ENCODE peak calls at places on chromosomes 13 and 19, in four cellular contexts. O, L, W and K are unnamed samples.

GRCh38 chr19:23673132-23673531 is 13.9 kb downstream of the ZNF675 start:
- DNase-seq in O (no peak), L (no peak), W (no peak), K (no peak)

GRCh38 chr13:39462456-39462855 is 140.5 kb downstream of the LHFPL6 start:
- DNase-seq in L (no peak), O (no peak), W (no peak), K (no peak)

GRCh38 chr13:114097893-114098688 is 34.3 kb downstream of the RASA3 start:
- DNase-seq in W (no peak), L (no peak), O (peak), K (peak)

GRCh38 chr13:89061821-89062220 is 1390.7 kb downstream of the SLITRK5 start:
- DNase-seq in W (no peak), O (no peak), L (no peak), K (no peak)

GRCh38 chr19:57398868-57399267 is 9.2 kb downstream of the ZNF548 start:
- DNase-seq in W (no peak), O (no peak), L (no peak), K (no peak)

GRCh38 chr19:30349131-30349730 is 23.0 kb upstream of the ZNF536 start:
- DNase-seq in L (no peak), O (no peak), W (no peak), K (peak)

GRCh38 chr19:12786149-12786870 is 5.0 kb upstream of the JUNB start:
- DNase-seq in L (no peak), O (peak), W (no peak), K (no peak)

GRCh38 chr13:26941345-26942174 is 181.0 kb upstream of the GPR12 start:
- DNase-seq in L (no peak), W (no peak), O (no peak), K (no peak)

GRCh38 chr13:55783841-55784240 is 1356.9 kb upstream of the PRR20A start:
- DNase-seq in W (no peak), O (no peak), L (no peak), K (no peak)

GRCh38 chr13:43475135-43475534 is 311.6 kb downstream of the ENOX1 start:
- DNase-seq in L (no peak), W (no peak), O (no peak), K (no peak)

GRCh38 chr13:66216723-66217122 is 1013.4 kb downstream of the PCDH9 start:
- DNase-seq in W (no peak), O (no peak), L (no peak), K (no peak)

GRCh38 chr13:90623318-90624011 is 724.0 kb upstream of the MIR17HG start:
- DNase-seq in W (no peak), L (no peak), O (no peak), K (no peak)

GRCh38 chr13:107534548-107534947 is 680.8 kb downstream of the LIG4 start:
- DNase-seq in O (no peak), L (no peak), W (no peak), K (no peak)

GRCh38 chr13:20399515-20399914 is 126.1 kb downstream of the CRYL1 start:
- DNase-seq in W (no peak), O (no peak), L (no peak), K (no peak)

GRCh38 chr19:2014731-2015610 is 543 bp downstream of the BTBD2 start:
- DNase-seq in L (no peak), O (peak), W (peak), K (peak)

GRCh38 chr19:33497778-33498175 is 23.8 kb downstream of the PEPD start:
- DNase-seq in W (no peak), O (peak), L (no peak), K (no peak)

GRCh38 chr19:13004273-13004672 is 9.0 kb downstream of the NFIX start:
- DNase-seq in W (no peak), L (no peak), O (no peak), K (no peak)

GRCh38 chr19:29529646-29530548 is 4.1 kb downstream of the VSTM2B start:
- DNase-seq in L (no peak), W (no peak), O (peak), K (peak)

GRCh38 chr19:58554494-58555368 is at the start of gene CHMP2A:
- DNase-seq in O (peak), L (peak), W (peak), K (peak)

GRCh38 chr19:14147797-14148605 is 11.6 kb upstream of the ASF1B start:
- DNase-seq in O (peak), W (peak), L (no peak), K (peak)

GRCh38 chr19:1648926-1649541 is 3.4 kb downstream of the TCF3 start:
- DNase-seq in O (no peak), W (no peak), L (no peak), K (no peak)

GRCh38 chr19:54207908-54208783 is 7.5 kb downstream of the RPS9 start:
- DNase-seq in L (peak), O (no peak), W (peak), K (no peak)

GRCh38 chr13:94209110-94209509 is 270.4 kb downstream of the DCT start:
- DNase-seq in W (no peak), L (no peak), O (no peak), K (no peak)

GRCh38 chr13:92436927-92437326 is 789.7 kb upstream of the GPC6 start:
- DNase-seq in L (no peak), W (no peak), O (no peak), K (no peak)

GRCh38 chr13:54368387-54368786 is 1339.8 kb downstream of the OLFM4 start:
- DNase-seq in O (no peak), W (no peak), L (no peak), K (no peak)

GRCh38 chr19:56133858-56134654 is 7.0 kb upstream of the ZNF444 start:
- DNase-seq in L (no peak), O (no peak), W (no peak), K (no peak)

GRCh38 chr13:94419304-94419943 is 60.1 kb downstream of the DCT start:
- DNase-seq in O (no peak), L (no peak), W (no peak), K (no peak)

GRCh38 chr13:109256866-109257760 is 529.3 kb downstream of the IRS2 start:
- DNase-seq in L (no peak), O (no peak), W (no peak), K (no peak)

DNA sequence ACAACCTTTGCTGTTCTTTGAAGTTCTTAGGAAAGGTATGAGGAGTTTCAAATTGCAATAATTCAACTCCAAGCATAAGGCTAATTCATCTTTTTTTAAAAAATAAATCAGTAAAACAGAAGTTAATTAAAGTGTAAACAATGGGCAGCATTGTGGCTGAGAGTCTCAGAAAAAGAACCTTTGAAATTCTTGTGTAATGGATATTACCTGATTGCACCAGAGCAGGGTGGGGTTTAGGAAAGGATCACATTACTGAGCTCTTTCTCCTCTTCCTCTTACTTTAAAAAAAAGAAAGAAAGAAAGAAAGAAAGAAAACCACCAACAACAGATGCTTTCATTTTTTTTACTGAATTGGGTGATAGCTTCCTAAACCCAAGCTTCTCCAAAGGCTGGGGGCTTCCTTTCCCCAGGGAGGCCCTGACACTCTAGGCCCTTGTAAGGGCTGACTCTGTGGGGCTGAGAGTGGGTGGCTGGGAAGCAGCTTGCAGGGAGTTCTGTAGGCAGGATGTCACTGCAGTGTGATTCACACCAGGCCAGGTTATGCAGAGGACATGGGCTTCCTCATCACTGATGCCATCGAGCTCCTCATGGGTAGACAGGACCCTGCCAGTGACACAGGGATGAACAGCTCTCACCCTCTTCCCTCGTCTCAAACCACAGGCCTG is 564.5 kb downstream of the FGF9 start:
- DNase-seq in L (no peak), W (no peak), O (no peak), K (no peak)
- TF ChIP-seq USF1 in L (no peak), W (no peak), O (no peak), K (no peak)

GRCh38 chr19:47510516-47511127 is 4.2 kb downstream of the NAPA start:
- DNase-seq in L (no peak), W (no peak), O (no peak), K (no peak)

GRCh38 chr19:47509170-47509847 is 5.6 kb downstream of the NAPA start:
- DNase-seq in W (no peak), O (no peak), L (no peak), K (no peak)

GRCh38 chr19:47508721-47509120 is 6.1 kb downstream of the NAPA start:
- DNase-seq in L (no peak), O (no peak), W (no peak), K (no peak)

GRCh38 chr19:47511128-47511517 is 3.7 kb downstream of the NAPA start:
- DNase-seq in L (no peak), W (no peak), O (no peak), K (no peak)

GRCh38 chr19:47509973-47510372 is 4.9 kb downstream of the NAPA start:
- DNase-seq in L (no peak), W (no peak), O (no peak), K (no peak)
- TF ChIP-seq USF1 in L (no peak), W (no peak), O (no peak), K (no peak)

GRCh38 chr13:36028359-36028758 is 102.8 kb downstream of the DCLK1 start:
- DNase-seq in W (no peak), O (no peak), L (no peak), K (no peak)

GRCh38 chr13:36031490-36031889 is 99.7 kb downstream of the DCLK1 start:
- DNase-seq in L (no peak), O (no peak), W (no peak), K (no peak)

GRCh38 chr13:36026556-36026955 is 104.6 kb downstream of the DCLK1 start:
- DNase-seq in O (no peak), W (no peak), L (no peak), K (no peak)

GRCh38 chr13:36030670-36031331 is 100.4 kb downstream of the DCLK1 start:
- DNase-seq in O (peak), L (no peak), W (no peak), K (no peak)

DNA sequence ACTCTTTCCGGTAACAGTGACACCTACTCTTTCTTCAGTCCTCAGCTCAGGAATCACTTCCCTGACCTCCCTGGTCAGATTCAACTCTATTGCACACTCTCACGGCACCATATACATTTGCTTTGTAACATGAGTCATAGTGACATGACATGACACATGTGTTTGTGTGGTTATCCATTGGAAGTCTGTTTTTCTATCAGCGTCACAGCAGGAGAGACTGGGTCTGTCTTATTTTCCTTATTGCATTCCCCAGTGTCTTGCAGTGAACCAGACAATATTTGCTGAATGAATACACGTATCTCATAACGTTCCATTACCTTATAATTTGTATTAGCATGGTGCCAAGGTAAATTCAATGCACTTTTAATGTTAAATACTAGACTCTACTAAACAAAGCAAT is 102.0 kb downstream of the DCLK1 start:
- DNase-seq in O (no peak), W (no peak), L (no peak), K (no peak)
- TF ChIP-seq USF1 in O (no peak), W (no peak), L (no peak), K (no peak)

DNA sequence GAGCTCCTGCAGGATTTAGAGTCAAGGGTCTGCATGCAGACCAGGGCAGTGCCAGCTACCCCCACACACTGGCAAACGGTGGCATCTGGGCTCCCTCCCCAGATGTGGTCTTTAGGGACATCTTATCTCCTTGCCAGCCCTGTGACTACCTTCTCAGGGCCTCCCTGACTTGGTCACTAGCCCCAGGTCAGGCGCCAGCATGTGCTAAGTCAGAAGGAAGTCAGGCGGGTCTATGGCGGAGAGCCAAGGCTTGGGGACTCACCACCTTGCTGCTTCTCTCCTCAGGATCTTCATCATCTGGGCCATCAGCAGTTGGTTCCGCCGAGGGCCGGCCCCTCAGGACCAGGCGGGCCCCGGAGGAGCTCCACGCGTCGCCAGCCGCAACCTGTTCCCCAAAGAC is 17.6 kb downstream of the CLPTM1 start:
- DNase-seq in L (no peak), W (no peak), O (no peak), K (no peak)
- TF ChIP-seq USF1 in L (no peak), W (no peak), O (no peak), K (no peak)

GRCh38 chr13:37869756-37870488 is at the start of gene TRPC4:
- DNase-seq in W (peak), L (no peak), O (peak), K (peak)

GRCh38 chr13:37869506-37869755 is 141 bp downstream of the TRPC4 start:
- DNase-seq in W (no peak), O (no peak), L (no peak), K (no peak)

GRCh38 chr13:37870489-37870845 is 895 bp upstream of the TRPC4 start:
- DNase-seq in O (no peak), W (no peak), L (no peak), K (no peak)

GRCh38 chr13:37870895-37871550 is 1.5 kb upstream of the TRPC4 start:
- DNase-seq in L (no peak), O (no peak), W (no peak), K (peak)

DNA sequence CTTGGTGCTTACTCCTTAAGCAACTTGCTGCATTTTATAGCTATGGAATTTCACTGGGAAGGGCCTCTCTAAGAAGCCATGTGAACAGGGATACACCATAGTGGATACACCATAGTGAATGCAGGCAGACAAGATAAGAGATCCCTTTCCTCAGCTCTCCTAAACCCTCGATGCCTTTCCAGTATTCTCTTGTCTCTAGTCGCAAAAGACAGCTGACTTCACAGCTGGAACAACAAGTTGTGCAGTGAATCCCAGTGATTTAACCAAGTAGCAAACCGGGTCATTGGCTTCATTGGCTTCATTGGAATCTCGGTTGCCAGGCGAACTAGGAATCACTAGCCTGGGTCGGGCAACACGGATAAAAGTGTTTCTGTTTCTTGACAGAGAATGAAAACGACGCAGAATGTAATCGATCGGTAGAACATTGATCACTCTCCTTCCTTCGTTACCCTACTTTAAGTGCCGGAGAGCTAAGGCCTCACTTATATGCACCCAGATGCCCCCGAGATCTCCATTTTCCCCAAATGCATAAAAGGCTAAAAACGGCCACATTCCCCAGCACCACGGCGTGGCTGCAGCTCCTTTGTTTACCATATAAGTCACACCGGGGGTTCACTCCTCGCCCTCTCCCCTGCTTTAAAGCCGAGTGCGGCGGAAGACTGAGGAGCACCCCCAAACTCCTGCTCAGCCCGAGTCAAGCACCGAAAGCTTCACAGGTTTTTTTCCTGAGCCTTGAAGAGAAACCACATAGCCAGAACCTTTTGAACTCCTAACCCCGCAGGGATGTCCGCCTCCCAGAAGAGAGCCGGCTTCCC is 674 bp downstream of the TRPC4 start:
- DNase-seq in W (no peak), O (no peak), L (no peak), K (peak)
- TF ChIP-seq USF1 in W (no peak), O (no peak), L (no peak), K (no peak)

GRCh38 chr13:30889196-30889690 is 16.8 kb upstream of the MEDAG start:
- DNase-seq in O (no peak), W (no peak), L (no peak), K (no peak)
- TF ChIP-seq USF1 in O (no peak), W (no peak), L (no peak), K (no peak)

GRCh38 chr13:36288794-36289391 is 8.7 kb downstream of the CCDC169 start:
- DNase-seq in W (no peak), O (no peak), L (no peak), K (no peak)
- TF ChIP-seq USF1 in W (no peak), O (no peak), L (no peak), K (no peak)

DNA sequence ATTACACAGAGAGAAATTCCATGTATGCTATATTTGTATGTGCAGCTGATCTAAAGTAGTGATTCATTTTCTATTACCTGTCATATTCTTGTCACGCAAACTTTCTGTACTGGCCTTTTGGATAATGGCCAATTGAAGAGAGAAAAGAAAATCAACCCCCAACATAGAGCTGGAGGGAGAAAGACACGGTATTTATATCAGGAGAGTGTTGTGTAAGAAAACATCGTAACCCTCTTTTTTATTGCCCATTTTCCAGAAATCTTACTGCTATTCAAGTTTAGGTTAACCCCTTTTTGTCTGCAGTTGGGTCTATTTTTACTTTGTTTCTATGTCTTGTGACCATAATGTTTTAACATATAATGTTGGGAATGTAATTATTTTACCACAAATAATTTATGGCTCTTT is 27.9 kb downstream of the DGKH start:
- DNase-seq in L (no peak), O (no peak), W (no peak), K (no peak)
- TF ChIP-seq USF1 in L (no peak), O (no peak), W (no peak), K (no peak)

GRCh38 chr19:10430505-10431253 is 10.3 kb downstream of the PDE4A start:
- DNase-seq in O (peak), W (peak), L (no peak), K (peak)
- TF ChIP-seq USF1 in O (no peak), W (no peak), L (no peak), K (no peak)